ENCODE peak calls at places on chromosomes 16 and 17, in four cellular contexts. Z, R, O and A are unnamed samples.

GRCh38 chr17:69179227-69179952 is 37.7 kb upstream of the ABCA6 start:
- DNase-seq in R (no peak), Z (no peak), O (no peak), A (no peak)

GRCh38 chr17:20253323-20253722 is 214.0 kb downstream of the LGALS9B start:
- DNase-seq in Z (no peak), R (no peak), O (no peak), A (no peak)

GRCh38 chr17:28347261-28347891 is 10.0 kb downstream of the POLDIP2 start:
- DNase-seq in Z (no peak), O (no peak), R (peak; percentile 44), A (no peak)

GRCh38 chr16:82063456-82064082 is 28.5 kb downstream of the HSD17B2 start:
- DNase-seq in Z (no peak), O (no peak), R (no peak), A (no peak)

GRCh38 chr17:9170822-9171221 is 149.5 kb downstream of the NTN1 start:
- DNase-seq in R (no peak), O (no peak), Z (no peak), A (no peak)

GRCh38 chr16:11585460-11586374 is 1.0 kb downstream of the LITAF start:
- DNase-seq in R (peak; percentile 31), Z (no peak), O (peak; percentile 47), A (no peak)

GRCh38 chr16:1823821-1824220 is 2.8 kb downstream of the HAGH start:
- DNase-seq in Z (no peak), R (peak; percentile 83), O (no peak), A (peak; percentile 57)

GRCh38 chr17:77449908-77450741 is 309.4 kb downstream of the SEC14L1 start:
- DNase-seq in R (peak; percentile 97), Z (no peak), O (no peak), A (peak; percentile 92)

GRCh38 chr17:28047806-28048205 is 5.3 kb downstream of the NLK start:
- DNase-seq in O (no peak), Z (no peak), R (no peak), A (no peak)

GRCh38 chr17:81991684-81992513 is 14.5 kb downstream of the ASPSCR1 start:
- DNase-seq in R (no peak), O (no peak), Z (no peak), A (peak; percentile 91)

GRCh38 chr17:12089809-12090384 is 69.2 kb downstream of the MAP2K4 start:
- DNase-seq in R (no peak), O (no peak), Z (no peak), A (no peak)

GRCh38 chr17:44941712-44942331 is 5.8 kb downstream of the KIF18B start:
- DNase-seq in Z (no peak), O (no peak), R (no peak), A (no peak)

GRCh38 chr16:30051518-30051917 is 14.0 kb upstream of the ALDOA start:
- DNase-seq in R (no peak), Z (no peak), O (no peak), A (no peak)

GRCh38 chr17:32741381-32741780 is 135.5 kb downstream of the MYO1D start:
- DNase-seq in R (no peak), Z (no peak), O (no peak), A (no peak)

GRCh38 chr16:88743693-88744519 is 37.6 kb downstream of the CTU2 start:
- DNase-seq in O (peak; percentile 70), R (peak; percentile 81), Z (peak; percentile 63), A (peak; percentile 91)

GRCh38 chr17:11332706-11333105 is 91.7 kb downstream of the SHISA6 start:
- DNase-seq in R (no peak), Z (no peak), O (no peak), A (no peak)

GRCh38 chr17:45237686-45238085 is 16.0 kb downstream of the FMNL1 start:
- DNase-seq in Z (no peak), R (no peak), O (no peak), A (no peak)

GRCh38 chr16:19878760-19879159 is 5.9 kb downstream of the GPRC5B start:
- DNase-seq in Z (no peak), O (no peak), R (peak; percentile 64), A (no peak)

GRCh38 chr17:73288534-73289302 is 23.1 kb downstream of the CDC42EP4 start:
- DNase-seq in Z (no peak), O (no peak), R (peak; percentile 90), A (no peak)

GRCh38 chr16:68592466-68593337 is 52.4 kb upstream of the CDH3 start:
- DNase-seq in R (no peak), O (peak; percentile 17), Z (no peak), A (no peak)

GRCh38 chr17:44911133-44912001 is 3.9 kb downstream of the GFAP start:
- DNase-seq in Z (peak; percentile 49), R (peak; percentile 84), O (peak; percentile 41), A (peak; percentile 85)

GRCh38 chr17:76612977-76613851 is 27.6 kb upstream of the ST6GALNAC2 start:
- DNase-seq in Z (no peak), O (no peak), R (no peak), A (no peak)

GRCh38 chr17:56830726-56831363 is 2.9 kb downstream of the C17orf67 start:
- DNase-seq in O (no peak), Z (no peak), R (no peak), A (no peak)

GRCh38 chr17:48505788-48506187 is 25.0 kb downstream of the HOXB1 start:
- DNase-seq in Z (no peak), O (no peak), R (no peak), A (no peak)

GRCh38 chr16:56919099-56919800 is 12.7 kb upstream of the HERPUD1 start:
- DNase-seq in Z (no peak), R (no peak), O (no peak), A (no peak)

GRCh38 chr17:34527908-34528470 is 51.4 kb upstream of the TMEM132E start:
- DNase-seq in Z (peak; percentile 30), R (no peak), O (no peak), A (peak; percentile 29)

GRCh38 chr16:4114257-4115208 is 1.7 kb downstream of the ADCY9 start:
- DNase-seq in O (no peak), Z (no peak), R (no peak), A (no peak)
- H3K4me3 ChIP-seq in O (peak overlapping the region; percentile 50), Z (peak overlapping the region; percentile 58), R (peak overlapping the region; percentile 78), A (peak overlapping the region; percentile 73)

GRCh38 chr16:85650864-85651811 is 37.6 kb downstream of the GINS2 start:
- DNase-seq in R (no peak), Z (no peak), O (no peak), A (peak; percentile 83)
- H3K4me3 ChIP-seq in R (no peak overlapping the region), Z (no peak overlapping the region), O (no peak overlapping the region), A (no peak overlapping the region)

DNA sequence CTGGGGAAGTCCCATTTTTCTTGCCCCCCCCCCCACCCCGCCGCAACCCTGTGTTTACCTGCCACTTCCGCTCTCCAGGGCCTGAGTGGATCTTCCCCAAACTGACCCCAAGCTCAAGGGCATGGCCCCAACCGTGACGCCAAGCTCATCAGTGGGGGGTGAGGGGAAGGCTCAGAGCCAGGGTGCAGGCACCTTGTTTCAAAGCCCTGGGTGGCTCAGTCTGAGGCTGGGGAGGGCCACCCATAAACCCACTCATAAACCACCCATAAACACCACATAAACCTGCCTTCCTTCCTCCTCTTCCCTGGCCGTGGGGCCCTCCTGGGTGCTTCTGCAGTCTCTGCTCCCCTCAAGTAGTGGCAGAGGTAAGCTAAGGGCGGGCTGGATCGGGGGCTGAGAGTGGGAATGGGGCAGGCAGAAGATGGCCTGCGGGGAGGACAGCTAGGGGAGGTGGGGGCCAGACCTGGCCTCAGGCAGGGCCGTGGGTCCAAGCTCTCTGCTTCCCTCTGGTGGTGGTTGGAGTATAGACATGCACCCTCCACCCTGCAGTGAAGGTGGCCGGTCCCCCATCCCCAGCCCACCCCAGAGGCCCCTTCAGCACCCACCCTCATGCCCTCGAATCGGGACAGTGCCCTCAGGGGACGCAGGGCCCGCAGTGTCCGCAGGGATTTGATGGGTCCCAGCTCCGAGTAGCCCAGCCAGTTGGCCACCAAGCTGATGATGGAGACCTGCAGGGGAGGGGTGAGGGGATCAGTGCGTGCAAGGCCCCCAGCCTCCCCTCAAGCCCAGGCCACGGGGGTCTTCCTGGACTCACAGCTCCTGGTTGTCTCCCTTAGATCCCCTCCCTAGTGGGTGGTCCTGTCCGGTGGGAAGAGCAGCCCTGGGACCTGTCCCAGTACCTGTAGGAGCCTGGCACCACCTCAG is 14.6 kb upstream of the CD79B start:
- DNase-seq in R (peak; percentile 58), O (peak; percentile 63), Z (no peak), A (peak; percentile 74)
- H3K4me3 ChIP-seq in R (no peak overlapping the region), O (peak overlapping the region; percentile 39), Z (no peak overlapping the region), A (no peak overlapping the region)

GRCh38 chr17:64081802-64082799 is 47.8 kb downstream of the ERN1 start:
- DNase-seq in Z (no peak), R (no peak), O (no peak), A (peak; percentile 64)
- H3K4me3 ChIP-seq in Z (no peak overlapping the region), R (no peak overlapping the region), O (peak overlapping the region; percentile 30), A (peak overlapping the region; percentile 1)